ENCODE peak calls at places on chromosome 19, in five cellular contexts. F, H, J, C and W are unnamed samples.
A peak's percentile ranks its signal among the peaks of the same experiment; 100 is the strongest.

GRCh38 chr19:802888-803561 is 5.8 kb downstream of the PTBP1 start:
- DNase-seq in F (no peak), H (no peak), J (no peak), C (no peak), W (no peak)

GRCh38 chr19:16419671-16420394 is 51.9 kb downstream of the EPS15L1 start:
- DNase-seq in F (no peak), H (no peak), J (no peak), C (no peak), W (no peak)

GRCh38 chr19:12788682-12789097 is 2.6 kb upstream of the JUNB start:
- DNase-seq in F (no peak), H (no peak), J (no peak), C (peak; percentile 81), W (peak; percentile 67)

GRCh38 chr19:35740423-35741215 is 1.6 kb downstream of the IGFLR1 start:
- DNase-seq in F (peak; percentile 99), H (peak; percentile 99), J (peak; percentile 99), C (peak; percentile 98), W (peak; percentile 99)

GRCh38 chr19:7504684-7505083 is 11.2 kb upstream of the ZNF358 start:
- DNase-seq in F (no peak), H (no peak), J (no peak), C (no peak), W (no peak)

GRCh38 chr19:13831560-13832056 is 36.4 kb downstream of the ZSWIM4 start:
- DNase-seq in F (no peak), H (no peak), J (no peak), C (no peak), W (no peak)

GRCh38 chr19:10736916-10737551 is 19.2 kb downstream of the DNM2 start:
- DNase-seq in F (no peak), H (no peak), J (no peak), C (no peak), W (no peak)

GRCh38 chr19:21891086-21891485 is 55.1 kb upstream of the ZNF43 start:
- DNase-seq in F (no peak), H (no peak), J (no peak), C (no peak), W (no peak)

GRCh38 chr19:49690656-49691242 is at the start of gene CPT1C:
- DNase-seq in F (peak; percentile 94), H (peak; percentile 91), J (no peak), C (peak; percentile 79), W (peak; percentile 52)

GRCh38 chr19:48495391-48495790 is 16.2 kb downstream of the LMTK3 start:
- DNase-seq in F (no peak), H (no peak), J (no peak), C (no peak), W (no peak)

GRCh38 chr19:39401549-39402416 is 4.9 kb upstream of the ZFP36 start:
- DNase-seq in F (no peak), H (no peak), J (no peak), C (peak; percentile 79), W (no peak)
- TF ChIP-seq POLR2A in F (peak; percentile 23), H (no peak), J (no peak), C (no peak), W (no peak)

DNA sequence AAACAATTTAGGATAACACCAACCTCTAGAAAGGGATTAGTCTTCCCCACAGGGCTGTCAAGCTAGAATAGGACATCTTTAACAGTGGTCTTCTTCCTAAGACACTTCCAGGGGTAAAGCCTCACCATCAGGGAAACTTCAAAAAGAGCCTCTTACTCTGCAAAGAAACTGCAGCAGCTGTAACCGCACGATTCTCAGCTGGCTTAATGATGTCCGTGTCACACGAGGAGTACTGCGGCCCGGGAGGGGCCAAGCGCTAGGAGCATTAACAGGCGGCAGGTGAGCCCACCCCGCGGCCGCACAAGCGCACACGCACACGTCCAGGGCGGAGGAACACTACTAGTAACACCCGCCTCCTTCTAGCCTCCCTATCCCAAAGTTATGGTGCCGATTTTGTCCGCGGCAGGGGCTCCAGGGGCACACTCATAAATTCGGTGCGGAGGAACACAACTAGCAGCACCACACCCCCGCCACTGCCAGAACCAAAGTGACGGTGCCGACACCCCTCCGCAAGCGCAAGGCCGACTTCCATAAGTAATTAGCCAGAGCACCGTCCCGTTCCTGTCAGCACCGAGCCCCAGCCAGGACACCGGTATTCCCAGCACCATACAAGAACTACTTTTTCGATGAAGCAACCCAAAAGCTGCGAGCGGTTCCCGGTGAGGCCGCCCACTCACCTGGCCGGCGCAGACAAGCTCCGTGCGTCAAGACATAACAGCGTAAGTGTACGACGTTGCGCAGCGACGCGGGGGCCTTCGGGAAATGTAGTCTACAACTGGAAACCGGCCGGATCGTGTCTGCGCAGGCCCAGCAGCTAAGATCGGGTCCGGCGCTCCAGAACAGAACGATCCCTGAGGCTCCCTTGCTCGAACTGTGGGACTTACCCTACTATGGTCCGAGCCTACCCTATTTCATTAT is at the start of the genes ZNF540 and ZNF571:
- DNase-seq in F (peak; percentile 99), H (peak; percentile 97), J (peak; percentile 64), C (peak; percentile 95), W (peak; percentile 53)
- TF ChIP-seq POLR2AphosphoS5 in F (peak; percentile 97), H (peak; percentile 13), J (peak; percentile 21), C (peak; percentile 88), W (peak; percentile 21)

DNA sequence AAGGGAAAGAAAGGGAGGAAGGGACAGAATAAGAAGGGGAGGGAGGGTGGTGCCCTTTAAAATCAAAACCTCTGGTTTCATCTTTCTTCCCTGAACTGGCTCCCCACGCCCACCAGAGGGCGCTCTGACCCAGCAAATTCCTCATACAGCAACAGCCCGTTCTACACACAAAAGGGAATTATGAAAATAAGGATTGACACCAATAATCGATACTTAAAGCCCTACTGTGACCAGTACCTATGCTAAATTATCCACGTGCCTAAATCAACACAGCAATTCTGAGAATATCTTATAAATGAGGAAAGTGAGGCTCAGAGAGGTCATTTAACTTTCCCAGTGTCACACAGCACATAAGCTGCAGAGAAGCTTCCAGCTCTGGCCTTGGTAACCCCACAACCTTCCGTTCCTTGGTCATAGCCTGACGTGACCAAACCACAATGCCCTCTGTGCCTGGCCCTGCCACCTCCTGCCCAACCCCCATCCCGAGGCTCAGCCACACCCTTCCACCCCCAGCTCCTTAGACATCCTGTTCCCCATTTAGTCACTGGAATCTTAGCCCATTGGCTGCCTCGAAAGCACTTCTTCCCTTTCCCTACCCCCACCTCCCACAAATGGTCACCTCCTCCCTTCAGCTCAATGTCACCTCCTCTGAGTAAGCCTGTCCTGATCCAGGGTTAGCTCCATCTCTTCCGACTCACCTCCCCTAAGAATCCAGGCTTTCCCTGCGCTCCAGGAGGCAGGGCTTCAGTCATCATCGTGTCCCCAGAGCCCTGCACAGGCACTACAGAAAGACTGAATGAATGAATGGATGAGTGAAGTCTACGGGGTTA is 34.2 kb upstream of the PNMA8B start:
- DNase-seq in F (no peak), H (no peak), J (peak; percentile 66), C (peak; percentile 69), W (peak; percentile 60)
- TF ChIP-seq POLR2A in F (no peak), H (no peak), J (no peak), C (no peak), W (no peak)

GRCh38 chr19:45391871-45392665 is 12.8 kb downstream of the PPP1R13L start:
- DNase-seq in F (no peak), H (no peak), J (no peak), C (no peak), W (peak; percentile 2)
- TF ChIP-seq POLR2AphosphoS5 in F (no peak), H (no peak), J (no peak), C (no peak), W (no peak)